ENCODE peak calls at places on chromosomes 12 and 14, in ten cellular contexts. L is neural progenitor cell; Z is mammary epithelial cell; V is K562; A is psoas muscle; D is Panc1; P is effector memory CD4-positive, alpha-beta T cell; K is lower lobe of right lung; J is Karpas-422; G is RWPE2. W is an unnamed sample. For H3K36me3, the result is how much of the 10 kb centered on the place peaks cover.

GRCh38 chr12:42666671-42667243 is 77.2 kb upstream of the PRICKLE1 start:
- DNase-seq in J (no peak), G (peak), P (no peak), Z (peak), D (no peak), K (no peak), V (peak), A (no peak), L (peak), W (no peak)

GRCh38 chr12:45674583-45674982 is 54.9 kb upstream of the ARID2 start:
- DNase-seq in P (no peak), Z (peak), J (no peak), A (peak), G (peak), L (no peak), K (peak), V (no peak), D (peak), W (no peak)

GRCh38 chr12:101945361-101946232 is 68.2 kb downstream of the DRAM1 start:
- DNase-seq in V (no peak), P (no peak), G (no peak), D (no peak), A (no peak), L (no peak), K (no peak), Z (no peak), J (no peak), W (no peak)

GRCh38 chr14:61607570-61608244 is 87.6 kb upstream of the HIF1A start:
- DNase-seq in D (no peak), Z (no peak), J (peak), L (peak), K (no peak), P (no peak), V (no peak), A (no peak), G (no peak), W (no peak)

GRCh38 chr12:96907681-96908163 is 665 bp downstream of the NEDD1 start:
- DNase-seq in G (no peak), Z (peak), D (no peak), K (no peak), L (peak), J (peak), V (peak), P (no peak), A (no peak), W (peak)

GRCh38 chr12:89181271-89181920 is 170.9 kb downstream of the DUSP6 start:
- DNase-seq in J (no peak), D (no peak), G (no peak), P (no peak), K (no peak), V (peak), L (no peak), A (no peak), Z (peak), W (no peak)

GRCh38 chr12:65335021-65335714 is 56.7 kb downstream of the MSRB3 start:
- DNase-seq in K (no peak), G (no peak), Z (peak), V (no peak), A (no peak), J (no peak), L (no peak), D (no peak), P (no peak), W (no peak)

GRCh38 chr14:69637503-69638030 is 26.2 kb downstream of the SUSD6 start:
- DNase-seq in D (no peak), G (no peak), A (peak), P (no peak), K (no peak), L (peak), Z (no peak), V (peak), J (no peak), W (no peak)

GRCh38 chr14:101230851-101231550 is 327.5 kb upstream of the RTL1 start:
- DNase-seq in L (no peak), K (no peak), Z (no peak), A (no peak), V (no peak), P (no peak), G (no peak), D (no peak), J (no peak), W (no peak)

GRCh38 chr14:91373591-91374245 is 43.9 kb downstream of the CCDC88C start:
- DNase-seq in K (no peak), Z (no peak), A (no peak), V (no peak), G (no peak), P (no peak), J (peak), L (no peak), D (no peak), W (no peak)

GRCh38 chr12:87848248-87848868 is 180.8 kb downstream of the C12orf50 start:
- DNase-seq in D (peak), J (peak), Z (peak), A (no peak), L (peak), K (no peak), P (no peak), V (peak), G (no peak), W (peak)

GRCh38 chr14:61602733-61603077 is 92.6 kb upstream of the HIF1A start:
- DNase-seq in V (no peak), J (peak), G (no peak), P (no peak), D (no peak), L (peak), Z (no peak), K (no peak), A (no peak), W (no peak)

GRCh38 chr12:80374615-80375014 is 69.4 kb upstream of the PTPRQ start:
- DNase-seq in A (no peak), P (no peak), J (no peak), Z (no peak), V (no peak), K (no peak), G (no peak), L (no peak), D (no peak), W (no peak)

GRCh38 chr14:78701246-78701645 is 531.1 kb downstream of the NRXN3 start:
- DNase-seq in L (no peak), J (no peak), K (no peak), P (no peak), D (no peak), A (no peak), V (no peak), Z (no peak), G (no peak), W (no peak)

GRCh38 chr12:53561590-53561953 is 54.3 kb upstream of the NPFF start:
- DNase-seq in Z (peak), V (no peak), K (no peak), L (no peak), D (peak), J (no peak), A (no peak), G (no peak), P (no peak), W (no peak)

GRCh38 chr12:52745554-52745953 is 31.6 kb downstream of the KRT76 start:
- DNase-seq in J (no peak), K (no peak), D (no peak), L (no peak), Z (no peak), V (no peak), P (no peak), G (no peak), A (no peak), W (no peak)

GRCh38 chr14:91369628-91370445 is 47.8 kb downstream of the CCDC88C start:
- DNase-seq in K (no peak), J (no peak), V (no peak), Z (peak), P (no peak), G (no peak), L (no peak), A (no peak), D (no peak), W (no peak)

GRCh38 chr12:111558107-111558376 is 41.1 kb downstream of the ATXN2 start:
- DNase-seq in D (no peak), G (no peak), P (no peak), A (no peak), V (no peak), K (no peak), Z (no peak), L (no peak), J (no peak), W (no peak)

GRCh38 chr14:61584258-61584657 is 111.1 kb upstream of the HIF1A start:
- DNase-seq in K (no peak), Z (peak), P (no peak), L (no peak), V (no peak), J (no peak), A (no peak), D (no peak), G (no peak), W (no peak)

GRCh38 chr14:60713513-60713912 is 10.6 kb downstream of the SIX4 start:
- DNase-seq in G (no peak), V (no peak), P (no peak), K (no peak), J (no peak), A (no peak), D (no peak), L (no peak), Z (no peak), W (no peak)

GRCh38 chr14:52067873-52068740 is 752 bp downstream of the NID2 start:
- DNase-seq in Z (no peak), J (no peak), V (no peak), P (no peak), K (no peak), G (no peak), A (peak), L (peak), D (no peak), W (no peak)

GRCh38 chr14:94621358-94622134 is 9.4 kb downstream of the SERPINA3 start:
- DNase-seq in K (no peak), G (no peak), Z (no peak), V (no peak), D (no peak), J (no peak), L (no peak), A (no peak), P (no peak), W (no peak)

GRCh38 chr14:61101803-61102548 is 120.9 kb downstream of the SLC38A6 start:
- DNase-seq in A (no peak), L (no peak), P (no peak), Z (peak), J (peak), K (no peak), D (no peak), V (peak), G (no peak), W (no peak)

GRCh38 chr12:122811777-122812176 is 23.5 kb upstream of the HIP1R start:
- DNase-seq in J (peak), P (no peak), G (no peak), K (no peak), A (no peak), D (no peak), V (no peak), Z (no peak), L (no peak), W (no peak)

GRCh38 chr12:68610435-68611093 is at the start of gene RAP1B:
- DNase-seq in J (peak), G (peak), Z (peak), K (peak), P (peak), V (peak), L (peak), A (peak), D (no peak), W (peak)
- H3K4me3 ChIP-seq in J (peak), G (peak), Z (peak), K (peak), P (peak), V (peak), L (peak), A (peak), D (peak), W (peak)

GRCh38 chr14:34619399-34619920 is 10.5 kb downstream of the SNX6 start:
- DNase-seq in Z (no peak), L (no peak), D (no peak), A (no peak), V (no peak), J (no peak), K (no peak), P (no peak), G (no peak), W (no peak)
- H3K36me3 ChIP-seq in Z (under half), L (under half), D (under half), A (under half), V (under half), J (under half), K (half or more), P (under half), G (half or more), W (under half)

DNA sequence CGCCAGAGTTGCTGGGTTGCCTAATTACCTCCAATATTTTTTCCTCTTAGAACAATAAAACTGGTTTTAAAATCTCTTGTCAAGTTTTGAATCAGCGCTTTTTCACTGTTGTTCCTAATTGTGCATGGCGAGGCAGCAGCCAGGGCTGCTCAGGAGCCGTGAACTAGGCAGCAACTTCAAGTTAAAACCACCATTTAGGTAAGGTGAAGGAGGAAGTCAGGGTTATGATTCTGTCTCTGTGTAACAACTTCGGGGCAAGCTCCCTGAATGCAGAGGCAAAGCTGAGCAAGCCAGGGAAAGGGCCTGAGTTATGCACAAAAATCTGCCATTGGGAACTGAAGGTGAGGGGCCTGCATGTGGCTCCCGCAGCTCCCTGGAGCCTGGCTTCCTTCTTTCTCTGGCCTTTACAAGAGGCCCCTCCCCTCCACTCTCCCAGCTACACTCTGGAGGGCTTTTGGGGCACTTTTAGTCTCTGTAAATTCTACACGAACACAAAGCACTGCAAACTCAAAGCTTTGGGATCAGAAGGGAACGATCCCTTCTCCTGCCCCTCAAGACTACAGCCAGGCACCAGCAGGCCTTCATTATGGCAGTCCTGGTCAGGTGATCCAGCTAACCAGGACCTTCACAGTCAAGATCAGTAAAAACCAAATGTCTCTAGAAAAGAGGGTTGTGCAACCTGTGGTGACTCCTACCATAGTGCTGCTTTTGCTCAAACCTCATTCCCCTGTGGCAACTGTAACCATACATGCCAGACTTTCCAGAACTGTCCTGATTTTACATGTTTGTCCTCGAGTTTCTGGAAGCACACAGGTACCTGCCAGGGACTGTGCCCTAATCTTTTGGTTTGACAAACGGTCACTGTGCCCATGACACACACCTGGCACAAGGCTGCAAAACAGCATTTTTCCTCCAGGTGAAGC is 67.3 kb upstream of the PTGR2 start:
- DNase-seq in A (no peak), V (no peak), Z (peak), P (no peak), D (no peak), K (no peak), L (peak), J (no peak), G (no peak), W (peak)
- H3K4me3 ChIP-seq in A (peak), V (no peak), Z (no peak), P (no peak), D (peak), K (peak), L (no peak), J (peak), G (no peak), W (no peak)

DNA sequence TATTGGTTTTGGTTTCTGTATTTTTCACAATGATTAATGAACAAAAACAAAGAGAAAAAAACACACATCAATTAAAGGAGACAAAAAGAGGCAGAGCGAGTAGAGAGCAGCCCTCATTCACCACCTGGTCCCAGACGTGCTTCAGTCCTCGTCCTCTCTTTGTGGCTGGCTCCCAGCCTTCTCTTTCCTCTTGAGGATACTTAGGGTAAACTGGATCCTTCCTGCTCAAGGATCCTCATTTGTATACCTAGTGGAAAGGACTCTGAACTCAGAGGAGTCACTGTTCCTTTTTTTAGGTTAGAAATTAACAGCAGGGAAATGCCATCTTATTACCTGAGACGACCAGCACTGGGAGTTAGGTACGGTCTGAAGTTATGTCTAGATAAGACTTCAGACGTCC is 9.7 kb downstream of the MLEC start:
- DNase-seq in D (no peak), J (no peak), L (no peak), Z (no peak), A (no peak), V (no peak), G (no peak), K (no peak), P (no peak), W (no peak)
- H3K36me3 ChIP-seq in D (under half), J (half or more), L (under half), Z (under half), A (under half), V (half or more), G (half or more), K (half or more), P (half or more), W (under half)

GRCh38 chr12:107662431-107662830 is 23.2 kb upstream of the PWP1 start:
- DNase-seq in Z (no peak), A (no peak), L (no peak), V (no peak), J (no peak), G (no peak), P (no peak), D (no peak), K (no peak), W (no peak)
- H3K4me3 ChIP-seq in Z (no peak), A (no peak), L (no peak), V (no peak), J (no peak), G (no peak), P (no peak), D (no peak), K (no peak), W (no peak)

DNA sequence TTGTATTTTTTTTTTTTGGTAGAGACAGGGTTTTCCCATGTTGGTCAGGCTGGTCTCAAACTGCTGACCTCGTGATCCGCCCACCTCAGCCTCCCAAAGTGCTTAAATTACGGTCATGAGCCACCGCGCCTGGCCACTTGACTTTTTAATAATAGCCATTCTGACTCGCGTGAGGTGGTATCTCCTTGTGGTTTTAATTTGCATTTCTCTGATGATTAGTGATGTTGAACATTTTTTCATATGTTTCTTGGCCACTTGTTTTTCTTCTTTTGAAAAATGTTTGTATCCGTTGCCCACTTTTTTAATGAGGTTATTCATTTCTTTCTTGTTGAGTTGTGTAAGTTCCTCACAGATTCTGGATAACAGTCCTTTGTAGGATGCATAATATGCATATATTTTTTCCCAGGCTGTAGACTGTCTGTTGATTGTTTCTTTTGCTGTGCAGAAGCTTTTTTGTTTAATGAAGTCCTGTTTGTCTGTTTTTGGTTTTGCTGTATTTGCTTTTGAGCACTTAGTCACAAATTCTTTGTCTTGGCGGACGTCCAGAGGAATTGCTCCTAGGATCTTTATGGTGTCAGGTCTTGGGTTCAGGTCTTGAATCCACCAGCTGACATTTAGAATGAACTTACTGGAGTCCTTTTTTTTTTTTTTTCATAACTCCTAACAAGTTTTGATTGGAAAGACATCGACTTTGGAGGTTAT is 10.3 kb upstream of the PGAM5 start:
- DNase-seq in K (no peak), V (no peak), Z (no peak), J (no peak), D (peak), L (no peak), A (no peak), P (no peak), G (no peak), W (no peak)
- H3K36me3 ChIP-seq in K (under half), V (half or more), Z (under half), J (under half), D (under half), L (under half), A (under half), P (under half), G (under half), W (under half)

GRCh38 chr12:3127832-3128231 is 50.7 kb downstream of the TSPAN9 start:
- DNase-seq in Z (no peak), K (no peak), V (no peak), A (no peak), J (no peak), D (no peak), P (no peak), G (no peak), L (no peak), W (no peak)

GRCh38 chr12:3122841-3123678 is 45.9 kb downstream of the TSPAN9 start:
- DNase-seq in D (no peak), G (no peak), V (no peak), P (no peak), J (no peak), A (peak), L (no peak), Z (peak), K (no peak), W (no peak)

GRCh38 chr12:3123729-3124128 is 46.5 kb downstream of the TSPAN9 start:
- DNase-seq in D (no peak), J (no peak), K (no peak), P (no peak), G (no peak), V (no peak), A (no peak), Z (peak), L (no peak), W (no peak)

GRCh38 chr12:3125674-3126073 is 48.5 kb downstream of the TSPAN9 start:
- DNase-seq in V (no peak), J (no peak), D (no peak), Z (no peak), L (no peak), A (no peak), P (no peak), K (no peak), G (no peak), W (no peak)

DNA sequence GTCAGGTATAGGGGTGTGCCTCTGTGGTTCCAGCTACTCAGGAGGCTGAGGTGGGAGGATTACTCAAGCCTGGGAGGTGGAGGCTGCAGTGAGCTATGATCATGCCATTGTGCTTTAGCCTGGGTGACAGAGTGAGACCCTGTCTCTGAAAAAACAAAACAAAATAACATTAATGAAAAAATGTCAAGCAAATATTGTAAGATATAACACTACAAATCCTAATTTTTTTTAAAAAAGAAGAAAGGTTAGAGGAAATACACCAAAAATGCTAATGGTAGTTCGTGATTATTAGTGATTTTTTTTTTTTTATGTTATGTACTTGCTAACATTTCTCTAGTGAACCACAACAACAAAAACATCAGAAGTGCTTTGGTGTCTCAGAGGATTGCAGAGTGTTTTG is 47.7 kb downstream of the TSPAN9 start:
- DNase-seq in J (no peak), P (no peak), G (no peak), Z (no peak), L (no peak), K (no peak), D (no peak), V (no peak), A (no peak), W (no peak)
- H3K4me3 ChIP-seq in J (no peak), P (no peak), G (no peak), Z (no peak), L (no peak), K (no peak), D (no peak), V (no peak), A (no peak), W (no peak)

DNA sequence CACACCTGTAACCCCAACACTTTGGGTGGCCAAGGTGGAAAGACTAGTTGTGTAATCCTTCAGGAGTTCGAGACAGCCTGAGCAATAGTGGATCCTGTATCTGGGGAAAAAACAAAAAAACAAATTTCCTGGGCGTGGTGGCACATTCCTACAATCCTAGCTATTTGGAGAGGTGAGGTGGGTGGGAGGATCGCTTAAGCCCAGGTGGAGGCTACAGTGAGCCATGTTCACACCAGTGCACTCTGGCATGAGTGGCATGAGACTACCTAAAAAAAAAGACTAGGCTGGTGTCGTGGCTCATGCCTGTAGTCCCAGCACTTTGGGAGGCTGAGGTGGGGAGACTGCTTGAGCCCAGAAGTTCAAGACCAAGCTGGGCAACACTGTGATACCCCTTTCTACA is 17.2 kb downstream of the PTGES3 start:
- DNase-seq in G (no peak), J (no peak), D (no peak), P (no peak), K (no peak), A (no peak), L (no peak), V (no peak), Z (no peak), W (no peak)
- H3K36me3 ChIP-seq in G (half or more), J (half or more), D (under half), P (half or more), K (half or more), A (under half), L (under half), V (half or more), Z (under half), W (under half)

GRCh38 chr12:5444520-5444919 is 12.6 kb downstream of the NTF3 start:
- DNase-seq in A (no peak), D (no peak), V (no peak), J (no peak), K (no peak), G (no peak), P (no peak), L (no peak), Z (no peak), W (no peak)
- H3K4me3 ChIP-seq in A (no peak), D (no peak), V (no peak), J (no peak), K (no peak), G (no peak), P (no peak), L (no peak), Z (no peak), W (no peak)